ENCODE peak calls at places on chromosome 1, in eight cellular contexts. One of them, this sample, is unnamed.

GRCh38 chr1:17488977-17489739 is 49.7 kb upstream of the RCC2 start:
- DNase-seq in prostate gland: no peak
- DNase-seq in stomach: no peak
- DNase-seq in uterus: peak; percentile 64
- DNase-seq in body of pancreas: no peak
- DNase-seq in A549: no peak
- DNase-seq in CD8-positive, alpha-beta memory T cell: no peak
- DNase-seq in ovary: no peak
- DNase-seq in this sample: no peak

GRCh38 chr1:113153116-113153803 is 80.3 kb downstream of the LRIG2 start:
- DNase-seq in A549: no peak
- DNase-seq in ovary: no peak
- DNase-seq in uterus: no peak
- DNase-seq in prostate gland: no peak
- DNase-seq in CD8-positive, alpha-beta memory T cell: no peak
- DNase-seq in stomach: no peak
- DNase-seq in body of pancreas: no peak
- DNase-seq in this sample: no peak

GRCh38 chr1:54996869-54997710 is 1.6 kb upstream of the BSND start:
- DNase-seq in uterus: no peak
- DNase-seq in A549: no peak
- DNase-seq in ovary: no peak
- DNase-seq in body of pancreas: no peak
- DNase-seq in prostate gland: no peak
- DNase-seq in stomach: no peak
- DNase-seq in CD8-positive, alpha-beta memory T cell: no peak
- DNase-seq in this sample: no peak

GRCh38 chr1:223195281-223195680 is 52.2 kb upstream of the TLR5 start:
- DNase-seq in A549: no peak
- DNase-seq in uterus: no peak
- DNase-seq in prostate gland: no peak
- DNase-seq in stomach: no peak
- DNase-seq in ovary: no peak
- DNase-seq in body of pancreas: no peak
- DNase-seq in CD8-positive, alpha-beta memory T cell: no peak
- DNase-seq in this sample: no peak

GRCh38 chr1:177811461-177811860 is 158.4 kb downstream of the SEC16B start:
- DNase-seq in CD8-positive, alpha-beta memory T cell: no peak
- DNase-seq in A549: no peak
- DNase-seq in stomach: no peak
- DNase-seq in prostate gland: no peak
- DNase-seq in ovary: no peak
- DNase-seq in uterus: no peak
- DNase-seq in body of pancreas: no peak
- DNase-seq in this sample: no peak

GRCh38 chr1:65872258-65872657 is 79.6 kb downstream of the PDE4B start:
- DNase-seq in body of pancreas: no peak
- DNase-seq in stomach: no peak
- DNase-seq in uterus: no peak
- DNase-seq in prostate gland: no peak
- DNase-seq in ovary: no peak
- DNase-seq in CD8-positive, alpha-beta memory T cell: no peak
- DNase-seq in A549: no peak
- DNase-seq in this sample: no peak

GRCh38 chr1:112636597-112637256 is 17.1 kb downstream of the CAPZA1 start:
- DNase-seq in body of pancreas: no peak
- DNase-seq in prostate gland: no peak
- DNase-seq in uterus: no peak
- DNase-seq in stomach: no peak
- DNase-seq in ovary: no peak
- DNase-seq in A549: peak; percentile 17
- DNase-seq in CD8-positive, alpha-beta memory T cell: no peak
- DNase-seq in this sample: no peak

GRCh38 chr1:22428672-22429071 is 23.0 kb upstream of the ZBTB40 start:
- DNase-seq in CD8-positive, alpha-beta memory T cell: no peak
- DNase-seq in ovary: no peak
- DNase-seq in uterus: no peak
- DNase-seq in A549: peak; percentile 72
- DNase-seq in stomach: no peak
- DNase-seq in prostate gland: no peak
- DNase-seq in body of pancreas: no peak
- DNase-seq in this sample: no peak

GRCh38 chr1:33918368-33918767 is 54.5 kb downstream of the HMGB4 start:
- DNase-seq in body of pancreas: no peak
- DNase-seq in uterus: no peak
- DNase-seq in A549: no peak
- DNase-seq in prostate gland: no peak
- DNase-seq in stomach: no peak
- DNase-seq in ovary: no peak
- DNase-seq in CD8-positive, alpha-beta memory T cell: no peak
- DNase-seq in this sample: no peak

GRCh38 chr1:215682232-215682631 is 115.1 kb downstream of the KCTD3 start:
- DNase-seq in stomach: no peak
- DNase-seq in CD8-positive, alpha-beta memory T cell: no peak
- DNase-seq in prostate gland: no peak
- DNase-seq in uterus: no peak
- DNase-seq in ovary: no peak
- DNase-seq in A549: no peak
- DNase-seq in body of pancreas: no peak
- DNase-seq in this sample: no peak

GRCh38 chr1:36380782-36381181 is 4.9 kb downstream of the STK40 start:
- DNase-seq in uterus: no peak
- DNase-seq in ovary: no peak
- DNase-seq in prostate gland: no peak
- DNase-seq in body of pancreas: no peak
- DNase-seq in stomach: no peak
- DNase-seq in CD8-positive, alpha-beta memory T cell: no peak
- DNase-seq in A549: no peak
- DNase-seq in this sample: no peak

GRCh38 chr1:4113897-4114296 is 213.8 kb upstream of the C1orf174 start:
- DNase-seq in A549: no peak
- DNase-seq in ovary: no peak
- DNase-seq in stomach: no peak
- DNase-seq in body of pancreas: no peak
- DNase-seq in uterus: no peak
- DNase-seq in CD8-positive, alpha-beta memory T cell: no peak
- DNase-seq in prostate gland: no peak
- DNase-seq in this sample: no peak
- H3K9me3 ChIP-seq in A549: no peaks in the 10 kb centered on the region
- H3K9me3 ChIP-seq in ovary: no peaks in the 10 kb centered on the region
- H3K9me3 ChIP-seq in stomach: no peaks in the 10 kb centered on the region
- H3K9me3 ChIP-seq in body of pancreas: no peaks in the 10 kb centered on the region
- H3K9me3 ChIP-seq in uterus: no peaks in the 10 kb centered on the region
- H3K9me3 ChIP-seq in CD8-positive, alpha-beta memory T cell: no peaks in the 10 kb centered on the region
- H3K9me3 ChIP-seq in prostate gland: no peaks in the 10 kb centered on the region
- H3K9me3 ChIP-seq in this sample: no peaks in the 10 kb centered on the region

GRCh38 chr1:247060771-247061170 is 17.8 kb downstream of the ZNF670 start:
- DNase-seq in prostate gland: no peak
- DNase-seq in stomach: no peak
- DNase-seq in CD8-positive, alpha-beta memory T cell: no peak
- DNase-seq in A549: no peak
- DNase-seq in ovary: no peak
- DNase-seq in body of pancreas: no peak
- DNase-seq in uterus: no peak
- DNase-seq in this sample: no peak

GRCh38 chr1:247064309-247064708 is 14.3 kb downstream of the ZNF670 start:
- DNase-seq in A549: no peak
- DNase-seq in ovary: no peak
- DNase-seq in prostate gland: no peak
- DNase-seq in CD8-positive, alpha-beta memory T cell: no peak
- DNase-seq in uterus: no peak
- DNase-seq in stomach: no peak
- DNase-seq in body of pancreas: no peak
- DNase-seq in this sample: no peak
- H3K9me3 ChIP-seq in A549: peaks cover 56% of the 10 kb centered on the region
- H3K9me3 ChIP-seq in ovary: no peaks in the 10 kb centered on the region
- H3K9me3 ChIP-seq in prostate gland: no peaks in the 10 kb centered on the region
- H3K9me3 ChIP-seq in CD8-positive, alpha-beta memory T cell: peaks cover 10% of the 10 kb centered on the region
- H3K9me3 ChIP-seq in uterus: no peaks in the 10 kb centered on the region
- H3K9me3 ChIP-seq in stomach: peaks cover 6% of the 10 kb centered on the region
- H3K9me3 ChIP-seq in body of pancreas: no peaks in the 10 kb centered on the region
- H3K9me3 ChIP-seq in this sample: peaks cover 22% of the 10 kb centered on the region

DNA sequence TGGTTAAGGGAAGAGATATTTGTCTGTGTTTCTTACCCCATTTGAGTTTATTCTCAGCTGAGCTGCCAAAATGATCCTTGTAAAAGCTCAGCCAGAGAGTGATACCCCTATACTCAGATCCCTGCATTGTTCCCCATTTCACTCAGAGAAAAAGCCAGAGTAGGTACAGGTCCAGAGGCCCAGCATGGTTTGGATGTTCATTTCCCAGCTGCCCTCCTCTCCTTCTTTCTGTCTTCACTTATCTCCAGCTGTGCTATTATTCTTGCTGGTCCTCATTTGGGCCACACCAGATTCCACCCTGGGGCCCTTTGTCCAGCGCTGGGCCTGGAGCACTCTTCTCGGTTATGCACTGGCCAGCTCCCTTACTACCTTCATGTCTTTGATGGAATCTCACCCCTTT is 187.7 kb downstream of the CHRM3 start:
- DNase-seq in prostate gland: no peak
- DNase-seq in CD8-positive, alpha-beta memory T cell: no peak
- DNase-seq in A549: no peak
- DNase-seq in uterus: no peak
- DNase-seq in stomach: no peak
- DNase-seq in ovary: no peak
- DNase-seq in body of pancreas: no peak
- DNase-seq in this sample: no peak
- H3K9me3 ChIP-seq in prostate gland: no peaks in the 10 kb centered on the region
- H3K9me3 ChIP-seq in CD8-positive, alpha-beta memory T cell: no peaks in the 10 kb centered on the region
- H3K9me3 ChIP-seq in A549: no peaks in the 10 kb centered on the region
- H3K9me3 ChIP-seq in uterus: no peaks in the 10 kb centered on the region
- H3K9me3 ChIP-seq in stomach: no peaks in the 10 kb centered on the region
- H3K9me3 ChIP-seq in ovary: no peaks in the 10 kb centered on the region
- H3K9me3 ChIP-seq in body of pancreas: no peaks in the 10 kb centered on the region
- H3K9me3 ChIP-seq in this sample: no peaks in the 10 kb centered on the region

GRCh38 chr1:11500881-11501280 is 21.9 kb downstream of the DISP3 start:
- DNase-seq in ovary: peak; percentile 6
- DNase-seq in stomach: no peak
- DNase-seq in uterus: no peak
- DNase-seq in body of pancreas: no peak
- DNase-seq in CD8-positive, alpha-beta memory T cell: no peak
- DNase-seq in prostate gland: no peak
- DNase-seq in A549: no peak
- DNase-seq in this sample: no peak
- H3K9me3 ChIP-seq in ovary: no peaks in the 10 kb centered on the region
- H3K9me3 ChIP-seq in stomach: peaks cover 42% of the 10 kb centered on the region
- H3K9me3 ChIP-seq in uterus: no peaks in the 10 kb centered on the region
- H3K9me3 ChIP-seq in body of pancreas: no peaks in the 10 kb centered on the region
- H3K9me3 ChIP-seq in CD8-positive, alpha-beta memory T cell: peaks cover 9% of the 10 kb centered on the region
- H3K9me3 ChIP-seq in prostate gland: no peaks in the 10 kb centered on the region
- H3K9me3 ChIP-seq in A549: peaks cover 14% of the 10 kb centered on the region
- H3K9me3 ChIP-seq in this sample: no peaks in the 10 kb centered on the region

DNA sequence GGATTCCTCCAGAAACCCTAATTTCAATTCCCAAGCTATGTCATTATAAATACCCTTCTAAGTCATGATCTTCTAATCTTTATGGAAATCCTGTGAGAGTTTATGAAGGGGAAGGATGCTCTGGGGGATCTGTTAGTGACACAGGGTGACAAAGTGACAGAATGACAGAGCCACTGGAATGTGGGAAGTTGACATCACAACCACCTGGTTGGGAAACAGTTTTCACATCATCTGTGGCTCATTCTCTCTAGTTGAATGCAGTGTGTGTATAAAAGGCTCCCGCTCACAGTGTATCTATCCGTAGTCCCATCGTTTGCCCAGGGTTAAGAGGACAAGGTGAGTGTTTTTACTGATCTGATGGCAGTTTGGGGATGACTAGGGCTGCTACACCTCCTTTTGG is at the start of gene LCE7A:
- DNase-seq in A549: no peak
- DNase-seq in prostate gland: no peak
- DNase-seq in body of pancreas: no peak
- DNase-seq in CD8-positive, alpha-beta memory T cell: no peak
- DNase-seq in uterus: no peak
- DNase-seq in stomach: no peak
- DNase-seq in ovary: no peak
- DNase-seq in this sample: no peak
- H3K9me3 ChIP-seq in A549: no peaks in the 10 kb centered on the region
- H3K9me3 ChIP-seq in prostate gland: no peaks in the 10 kb centered on the region
- H3K9me3 ChIP-seq in body of pancreas: no peaks in the 10 kb centered on the region
- H3K9me3 ChIP-seq in CD8-positive, alpha-beta memory T cell: no peaks in the 10 kb centered on the region
- H3K9me3 ChIP-seq in uterus: no peaks in the 10 kb centered on the region
- H3K9me3 ChIP-seq in stomach: no peaks in the 10 kb centered on the region
- H3K9me3 ChIP-seq in ovary: no peaks in the 10 kb centered on the region
- H3K9me3 ChIP-seq in this sample: no peaks in the 10 kb centered on the region

DNA sequence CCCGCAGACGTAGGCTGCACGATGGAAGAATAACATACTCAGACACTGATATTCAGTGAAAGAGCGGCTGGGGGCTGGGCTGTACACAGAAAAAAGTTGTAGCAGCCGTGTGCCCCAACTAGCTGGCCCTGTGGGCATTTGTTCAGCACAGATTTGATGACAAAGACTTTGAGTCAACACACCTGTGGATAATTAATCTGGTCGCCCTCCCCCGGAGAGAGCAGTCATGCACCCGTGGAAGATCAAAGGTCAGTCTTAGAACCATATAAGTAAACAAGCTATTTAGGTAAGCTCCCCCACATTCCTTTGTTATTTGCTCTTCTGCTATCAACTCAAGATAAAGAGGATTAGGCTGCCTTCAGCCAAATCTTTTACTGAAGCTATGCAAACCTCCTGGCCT is 148.4 kb upstream of the HMCN1 start:
- DNase-seq in A549: peak; percentile 44
- DNase-seq in prostate gland: no peak
- DNase-seq in uterus: no peak
- DNase-seq in ovary: no peak
- DNase-seq in CD8-positive, alpha-beta memory T cell: no peak
- DNase-seq in body of pancreas: no peak
- DNase-seq in stomach: no peak
- DNase-seq in this sample: no peak
- H3K9me3 ChIP-seq in A549: peaks cover 54% of the 10 kb centered on the region
- H3K9me3 ChIP-seq in prostate gland: no peaks in the 10 kb centered on the region
- H3K9me3 ChIP-seq in uterus: no peaks in the 10 kb centered on the region
- H3K9me3 ChIP-seq in ovary: no peaks in the 10 kb centered on the region
- H3K9me3 ChIP-seq in CD8-positive, alpha-beta memory T cell: no peaks in the 10 kb centered on the region
- H3K9me3 ChIP-seq in body of pancreas: no peaks in the 10 kb centered on the region
- H3K9me3 ChIP-seq in stomach: peaks cover 47% of the 10 kb centered on the region
- H3K9me3 ChIP-seq in this sample: peaks cover 4% of the 10 kb centered on the region

GRCh38 chr1:220891221-220892085 is 12.2 kb downstream of the HLX start:
- DNase-seq in A549: no peak
- DNase-seq in ovary: no peak
- DNase-seq in prostate gland: no peak
- DNase-seq in body of pancreas: no peak
- DNase-seq in uterus: no peak
- DNase-seq in CD8-positive, alpha-beta memory T cell: no peak
- DNase-seq in stomach: no peak
- DNase-seq in this sample: no peak
- H3K9me3 ChIP-seq in A549: no peaks in the 10 kb centered on the region
- H3K9me3 ChIP-seq in ovary: no peaks in the 10 kb centered on the region
- H3K9me3 ChIP-seq in prostate gland: no peaks in the 10 kb centered on the region
- H3K9me3 ChIP-seq in body of pancreas: no peaks in the 10 kb centered on the region
- H3K9me3 ChIP-seq in uterus: no peaks in the 10 kb centered on the region
- H3K9me3 ChIP-seq in CD8-positive, alpha-beta memory T cell: no peaks in the 10 kb centered on the region
- H3K9me3 ChIP-seq in stomach: no peaks in the 10 kb centered on the region
- H3K9me3 ChIP-seq in this sample: no peaks in the 10 kb centered on the region

This sample was measured in HAP-1.